ENCODE peak calls at places on chromosomes 5 and 9, in five cellular contexts. M, C, L, P and O are unnamed samples.

GRCh38 chr9:77751341-77752091 is 103.4 kb upstream of the GNA14 start:
- DNase-seq in M (peak), C (peak), L (peak), P (peak), O (peak)

GRCh38 chr9:135939351-135940265 is 21.6 kb downstream of the UBAC1 start:
- DNase-seq in M (no peak), C (peak), L (no peak), P (no peak), O (no peak)

GRCh38 chr9:20914556-20914955 is 116.9 kb downstream of the HACD4 start:
- DNase-seq in M (no peak), C (no peak), L (peak), P (no peak), O (no peak)

GRCh38 chr9:25681270-25681669 is 3.0 kb upstream of the TUSC1 start:
- DNase-seq in M (peak), C (no peak), L (no peak), P (no peak), O (no peak)

GRCh38 chr5:9269024-9269423 is 276.9 kb downstream of the SEMA5A start:
- DNase-seq in M (no peak), C (no peak), L (no peak), P (no peak), O (no peak)

GRCh38 chr9:97627624-97628023 is 5.5 kb downstream of the TSTD2 start:
- DNase-seq in M (no peak), C (no peak), L (no peak), P (no peak), O (no peak)

GRCh38 chr9:69204378-69204777 is 30.3 kb downstream of the TJP2 start:
- DNase-seq in M (no peak), C (no peak), L (no peak), P (no peak), O (no peak)

GRCh38 chr5:149581931-149582768 is 852 bp downstream of the ARHGEF37 start:
- DNase-seq in M (no peak), C (no peak), L (peak), P (no peak), O (peak)

GRCh38 chr5:161921781-161922180 is 73.9 kb downstream of the GABRA1 start:
- DNase-seq in M (no peak), C (no peak), L (no peak), P (no peak), O (no peak)

GRCh38 chr5:107661038-107661649 is 9.6 kb downstream of the EFNA5 start:
- DNase-seq in M (no peak), C (no peak), L (no peak), P (no peak), O (peak)

GRCh38 chr5:151096001-151096373 is 15.2 kb upstream of the TNIP1 start:
- DNase-seq in M (no peak), C (peak), L (no peak), P (no peak), O (no peak)

GRCh38 chr9:127943746-127944145 is 6.1 kb upstream of the DPM2 start:
- DNase-seq in M (no peak), C (peak), L (peak), P (peak), O (peak)

GRCh38 chr9:13033959-13034695 is 245.4 kb downstream of the MPDZ start:
- DNase-seq in M (no peak), C (peak), L (peak), P (peak), O (peak)

GRCh38 chr5:149618581-149619248 is 37.4 kb downstream of the ARHGEF37 start:
- DNase-seq in M (no peak), C (peak), L (peak), P (peak), O (peak)

GRCh38 chr9:81069038-81069795 is 620.1 kb downstream of the TLE1 start:
- DNase-seq in M (no peak), C (no peak), L (no peak), P (no peak), O (no peak)

GRCh38 chr5:177302354-177303110 is 987 bp downstream of the RAB24 start:
- DNase-seq in M (no peak), C (no peak), L (no peak), P (peak), O (no peak)

GRCh38 chr5:151181818-151182217 is 24.2 kb upstream of the ANXA6 start:
- DNase-seq in M (no peak), C (no peak), L (no peak), P (no peak), O (no peak)

GRCh38 chr5:68419637-68420452 is 204.3 kb downstream of the PIK3R1 start:
- DNase-seq in M (no peak), C (no peak), L (peak), P (peak), O (peak)

GRCh38 chr5:8843766-8844165 is 702.1 kb downstream of the SEMA5A start:
- DNase-seq in M (no peak), C (no peak), L (no peak), P (peak), O (peak)

GRCh38 chr9:122248448-122248865 is 16.2 kb downstream of the RBM18 start:
- DNase-seq in M (no peak), C (no peak), L (no peak), P (no peak), O (no peak)

GRCh38 chr5:138927979-138928378 is 52.8 kb upstream of the LRRTM2 start:
- DNase-seq in M (no peak), C (no peak), L (no peak), P (no peak), O (peak)

GRCh38 chr9:127084071-127085039 is 38.1 kb downstream of the ANGPTL2 start:
- DNase-seq in M (no peak), C (no peak), L (no peak), P (no peak), O (no peak)

GRCh38 chr5:16855475-16855874 is 80.6 kb downstream of the MYO10 start:
- DNase-seq in M (no peak), C (no peak), L (peak), P (peak), O (peak)